ENCODE peak calls at places on chromosomes 2 and 18, in four cellular contexts. One of them, this sample, is unnamed.

GRCh38 chr2:68359889-68360288 is 5.2 kb upstream of the PLEK start:
- DNase-seq in MM.1S: no peak
- DNase-seq in GM12865: no peak
- DNase-seq in mesothelial cell of epicardium: no peak
- DNase-seq in this sample: no peak

GRCh38 chr2:47631840-47632398 is 151.0 kb upstream of the MSH6 start:
- DNase-seq in MM.1S: no peak
- DNase-seq in GM12865: no peak
- DNase-seq in mesothelial cell of epicardium: no peak
- DNase-seq in this sample: no peak

GRCh38 chr2:23127465-23127864 is 257.5 kb upstream of the KLHL29 start:
- DNase-seq in MM.1S: no peak
- DNase-seq in GM12865: no peak
- DNase-seq in mesothelial cell of epicardium: no peak
- DNase-seq in this sample: no peak

GRCh38 chr18:72119082-72119481 is 425.1 kb downstream of the CBLN2 start:
- DNase-seq in MM.1S: no peak
- DNase-seq in GM12865: no peak
- DNase-seq in mesothelial cell of epicardium: no peak
- DNase-seq in this sample: no peak

GRCh38 chr2:163604941-163605555 is 130.8 kb downstream of the FIGN start:
- DNase-seq in MM.1S: no peak
- DNase-seq in GM12865: no peak
- DNase-seq in mesothelial cell of epicardium: no peak
- DNase-seq in this sample: no peak

GRCh38 chr2:149597050-149598013 is 9.8 kb upstream of the MMADHC start:
- DNase-seq in MM.1S: peak
- DNase-seq in GM12865: peak
- DNase-seq in mesothelial cell of epicardium: no peak
- DNase-seq in this sample: peak

GRCh38 chr2:52710810-52711618 is 1056.6 kb upstream of the CHAC2 start:
- DNase-seq in MM.1S: no peak
- DNase-seq in GM12865: no peak
- DNase-seq in mesothelial cell of epicardium: no peak
- DNase-seq in this sample: no peak

GRCh38 chr18:47577520-47577919 is 326.1 kb upstream of the SKOR2 start:
- DNase-seq in MM.1S: no peak
- DNase-seq in GM12865: no peak
- DNase-seq in mesothelial cell of epicardium: no peak
- DNase-seq in this sample: no peak

GRCh38 chr2:143482761-143483160 is 353.5 kb downstream of the ARHGAP15 start:
- DNase-seq in MM.1S: no peak
- DNase-seq in GM12865: no peak
- DNase-seq in mesothelial cell of epicardium: no peak
- DNase-seq in this sample: no peak

GRCh38 chr2:40457846-40458245 is 6.0 kb upstream of the SLC8A1 start:
- DNase-seq in MM.1S: no peak
- DNase-seq in GM12865: no peak
- DNase-seq in mesothelial cell of epicardium: no peak
- DNase-seq in this sample: no peak

GRCh38 chr2:123468071-123468470 is 557.0 kb upstream of the CNTNAP5 start:
- DNase-seq in MM.1S: no peak
- DNase-seq in GM12865: no peak
- DNase-seq in mesothelial cell of epicardium: no peak
- DNase-seq in this sample: no peak

GRCh38 chr2:72993147-72993546 is 75.8 kb downstream of the EMX1 start:
- DNase-seq in MM.1S: peak
- DNase-seq in GM12865: peak
- DNase-seq in mesothelial cell of epicardium: no peak
- DNase-seq in this sample: peak

GRCh38 chr2:222797308-222797707 is 63.5 kb upstream of the ACSL3 start:
- DNase-seq in MM.1S: no peak
- DNase-seq in GM12865: no peak
- DNase-seq in mesothelial cell of epicardium: no peak
- DNase-seq in this sample: no peak

GRCh38 chr2:199431748-199432213 is 26.0 kb downstream of the SATB2 start:
- DNase-seq in MM.1S: no peak
- DNase-seq in GM12865: no peak
- DNase-seq in mesothelial cell of epicardium: no peak
- DNase-seq in this sample: no peak

GRCh38 chr2:113218283-113219091 is 44.7 kb downstream of the PSD4 start:
- DNase-seq in MM.1S: no peak
- DNase-seq in GM12865: no peak
- DNase-seq in mesothelial cell of epicardium: no peak
- DNase-seq in this sample: no peak

GRCh38 chr2:191922736-191923651 is 76.1 kb upstream of the CAVIN2 start:
- DNase-seq in MM.1S: peak
- DNase-seq in GM12865: peak
- DNase-seq in mesothelial cell of epicardium: no peak
- DNase-seq in this sample: no peak

GRCh38 chr2:19228720-19229119 is 129.7 kb downstream of the OSR1 start:
- DNase-seq in MM.1S: no peak
- DNase-seq in GM12865: no peak
- DNase-seq in mesothelial cell of epicardium: no peak
- DNase-seq in this sample: no peak

GRCh38 chr2:43175187-43175490 is 51.3 kb downstream of the ZFP36L2 start:
- DNase-seq in MM.1S: peak
- DNase-seq in GM12865: no peak
- DNase-seq in mesothelial cell of epicardium: no peak
- DNase-seq in this sample: no peak

GRCh38 chr18:957829-958228 is 53.2 kb downstream of the ADCYAP1 start:
- DNase-seq in MM.1S: no peak
- DNase-seq in GM12865: no peak
- DNase-seq in mesothelial cell of epicardium: no peak
- DNase-seq in this sample: no peak

GRCh38 chr2:104408266-104408665 is 445.6 kb upstream of the POU3F3 start:
- DNase-seq in MM.1S: no peak
- DNase-seq in GM12865: no peak
- DNase-seq in mesothelial cell of epicardium: no peak
- DNase-seq in this sample: no peak

GRCh38 chr18:63216911-63217311 is 102.7 kb downstream of the BCL2 start:
- DNase-seq in MM.1S: peak
- DNase-seq in GM12865: peak
- DNase-seq in mesothelial cell of epicardium: no peak
- DNase-seq in this sample: no peak

DNA sequence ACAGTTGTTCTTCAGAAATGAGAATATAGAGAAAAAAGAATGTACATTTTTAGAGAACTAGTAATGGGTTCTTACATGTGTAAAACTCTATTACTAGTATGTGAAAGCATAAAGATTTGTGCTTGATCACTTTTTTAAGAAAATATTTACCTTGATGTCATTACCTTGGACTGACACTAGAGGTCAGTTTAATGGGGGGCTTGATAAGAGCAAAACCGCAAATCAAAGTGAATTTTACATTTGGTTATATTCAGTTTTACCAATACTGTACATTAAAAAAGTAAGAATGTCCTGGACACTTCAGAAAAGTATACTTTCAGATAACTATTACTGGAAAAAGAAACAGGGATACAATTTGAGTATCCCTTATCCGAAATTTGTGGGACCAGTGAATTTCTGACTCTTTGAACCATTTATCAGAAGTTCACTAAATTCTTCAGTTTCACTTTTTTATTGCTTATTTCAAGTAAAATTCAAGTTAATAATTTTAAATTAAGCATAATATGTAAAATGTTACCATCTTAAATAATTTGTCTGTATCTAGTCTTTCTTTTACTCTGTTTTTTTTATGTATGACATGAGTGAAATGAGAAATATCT is 1149.5 kb downstream of the DSC3 start:
- DNase-seq in MM.1S: peak
- DNase-seq in GM12865: peak
- DNase-seq in mesothelial cell of epicardium: no peak
- DNase-seq in this sample: no peak
- TF ChIP-seq CTCF in MM.1S: peak
- TF ChIP-seq CTCF in GM12865: peak
- TF ChIP-seq CTCF in mesothelial cell of epicardium: peak
- TF ChIP-seq CTCF in this sample: peak

DNA sequence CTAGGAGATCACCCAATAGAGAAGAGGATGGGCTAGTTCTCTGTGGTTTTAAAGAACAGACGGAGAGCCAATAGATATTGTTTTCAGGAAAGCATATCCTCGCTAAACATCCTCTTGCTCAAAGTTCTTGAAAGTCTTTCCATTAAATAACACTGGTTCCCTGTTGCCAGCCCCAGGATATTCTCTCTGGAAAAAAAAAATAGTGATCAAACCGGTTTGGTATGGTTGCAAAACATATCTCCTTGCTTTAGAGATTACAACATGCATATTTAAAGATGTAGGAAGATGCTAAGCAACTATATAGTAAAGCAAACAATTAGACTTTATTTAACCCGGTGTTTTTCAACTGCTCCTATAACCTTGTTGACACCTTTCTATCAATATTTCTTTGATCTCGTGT is 211.4 kb downstream of the CMPK2 start:
- DNase-seq in MM.1S: no peak
- DNase-seq in GM12865: no peak
- DNase-seq in mesothelial cell of epicardium: no peak
- DNase-seq in this sample: no peak
- TF ChIP-seq CTCF in MM.1S: no peak
- TF ChIP-seq CTCF in GM12865: no peak
- TF ChIP-seq CTCF in mesothelial cell of epicardium: no peak
- TF ChIP-seq CTCF in this sample: no peak

DNA sequence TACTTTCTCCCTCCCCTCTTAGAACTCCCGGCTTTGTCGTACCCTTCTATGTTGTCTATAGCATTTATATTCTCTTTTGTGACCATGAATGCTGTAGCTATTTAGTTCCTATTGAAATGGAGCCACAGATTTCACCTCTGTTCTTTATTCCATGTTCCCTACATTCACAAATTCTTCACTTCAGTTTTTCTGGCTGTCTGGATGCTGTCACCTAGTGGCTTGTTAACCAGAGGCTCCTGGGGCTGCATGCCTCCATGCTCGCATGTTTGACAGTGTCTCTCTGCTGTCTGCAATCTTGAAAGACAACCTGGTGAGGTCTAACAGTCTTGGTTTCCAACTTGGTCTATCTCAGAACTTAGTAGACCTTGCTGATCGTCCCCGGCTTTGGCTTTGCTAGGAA is 48.2 kb downstream of the CFAP221 start:
- DNase-seq in MM.1S: no peak
- DNase-seq in GM12865: no peak
- DNase-seq in mesothelial cell of epicardium: no peak
- DNase-seq in this sample: no peak
- TF ChIP-seq CTCF in MM.1S: no peak
- TF ChIP-seq CTCF in GM12865: no peak
- TF ChIP-seq CTCF in mesothelial cell of epicardium: no peak
- TF ChIP-seq CTCF in this sample: no peak

GRCh38 chr2:101354420-101354819 is 32.9 kb downstream of the CREG2 start:
- DNase-seq in MM.1S: no peak
- DNase-seq in GM12865: no peak
- DNase-seq in mesothelial cell of epicardium: no peak
- DNase-seq in this sample: no peak

GRCh38 chr2:101351207-101351606 is 36.1 kb downstream of the CREG2 start:
- DNase-seq in MM.1S: no peak
- DNase-seq in GM12865: no peak
- DNase-seq in mesothelial cell of epicardium: no peak
- DNase-seq in this sample: no peak

GRCh38 chr2:101346909-101347308 is 38.4 kb upstream of the RNF149 start:
- DNase-seq in MM.1S: no peak
- DNase-seq in GM12865: no peak
- DNase-seq in mesothelial cell of epicardium: no peak
- DNase-seq in this sample: no peak

GRCh38 chr2:101348851-101349250 is 38.5 kb downstream of the CREG2 start:
- DNase-seq in MM.1S: no peak
- DNase-seq in GM12865: no peak
- DNase-seq in mesothelial cell of epicardium: no peak
- DNase-seq in this sample: no peak

DNA sequence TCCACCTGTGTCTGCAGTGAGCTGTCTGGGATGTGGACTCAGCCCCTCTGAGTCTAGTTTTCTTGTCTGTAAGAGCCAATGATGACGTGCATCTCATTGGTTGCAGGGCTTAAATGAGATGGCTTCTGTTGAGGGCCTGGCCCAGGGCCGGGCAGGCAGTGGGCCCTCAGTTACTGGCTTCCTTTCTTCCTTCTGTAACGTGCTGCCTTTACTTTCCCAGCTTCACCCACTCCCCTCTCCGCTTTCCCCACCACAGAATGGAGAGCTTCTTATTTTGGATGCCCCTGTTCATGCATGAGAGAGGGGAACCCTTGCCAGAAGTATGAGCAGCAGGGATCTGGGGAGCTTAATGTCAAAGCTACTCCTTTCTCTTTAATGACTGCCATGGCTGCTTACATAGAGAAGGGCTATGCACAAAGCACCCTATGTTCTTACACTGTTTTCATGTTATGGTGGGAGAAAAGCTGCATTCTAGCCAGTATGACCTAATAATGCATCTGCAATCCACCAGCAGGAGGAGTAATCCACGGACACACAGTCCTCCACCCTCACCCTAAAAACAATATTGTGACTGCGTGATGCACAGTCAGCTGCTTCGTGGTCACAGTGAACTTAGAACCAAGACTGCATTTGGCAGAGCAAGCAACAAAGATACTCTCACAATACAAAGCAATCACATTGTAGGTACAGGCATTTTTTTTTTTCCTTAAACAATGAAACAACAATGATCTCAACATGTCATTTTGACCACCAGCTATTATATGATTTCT is 37.2 kb downstream of the CREG2 start:
- DNase-seq in MM.1S: peak
- DNase-seq in GM12865: no peak
- DNase-seq in mesothelial cell of epicardium: no peak
- DNase-seq in this sample: no peak
- TF ChIP-seq CTCF in MM.1S: peak
- TF ChIP-seq CTCF in GM12865: no peak
- TF ChIP-seq CTCF in mesothelial cell of epicardium: no peak
- TF ChIP-seq CTCF in this sample: peak

DNA sequence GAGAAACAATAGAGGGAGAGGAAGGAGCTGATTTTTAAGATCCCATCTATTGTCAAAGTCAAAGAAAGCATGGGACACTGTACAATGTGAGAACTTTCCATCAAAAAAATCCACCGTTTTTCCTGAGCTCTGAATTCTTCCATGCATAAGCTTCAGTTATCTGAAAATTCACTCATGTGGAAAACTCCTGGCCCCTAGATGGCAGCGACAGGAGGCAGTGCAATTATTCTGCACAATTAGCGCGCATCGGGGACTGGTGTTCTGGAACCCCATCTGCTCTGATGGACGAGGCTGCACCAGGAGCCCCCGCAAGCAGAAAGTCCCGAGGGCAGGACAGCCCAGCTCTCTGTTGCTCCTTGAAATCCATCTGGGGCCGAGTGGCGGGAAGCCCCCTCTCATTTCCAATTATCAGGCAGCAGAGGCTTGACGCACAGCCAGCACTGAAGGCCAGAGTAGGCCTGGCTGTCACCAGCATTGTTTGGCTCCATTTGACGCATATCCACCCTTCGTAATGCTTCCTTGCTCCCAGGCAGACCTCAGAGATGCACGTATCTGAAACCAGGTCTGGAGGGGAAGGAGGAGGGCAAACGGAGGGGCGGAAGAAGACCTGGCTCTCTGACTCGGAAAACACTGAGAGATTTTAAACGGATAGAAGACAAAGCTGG is 70.0 kb downstream of the TNS1 start:
- DNase-seq in MM.1S: no peak
- DNase-seq in GM12865: no peak
- DNase-seq in mesothelial cell of epicardium: no peak
- DNase-seq in this sample: no peak
- TF ChIP-seq CTCF in MM.1S: no peak
- TF ChIP-seq CTCF in GM12865: no peak
- TF ChIP-seq CTCF in mesothelial cell of epicardium: no peak
- TF ChIP-seq CTCF in this sample: peak

GRCh38 chr2:168687314-168687713 is 115.1 kb upstream of the NOSTRIN start:
- DNase-seq in MM.1S: peak
- DNase-seq in GM12865: peak
- DNase-seq in mesothelial cell of epicardium: no peak
- DNase-seq in this sample: no peak
- TF ChIP-seq CTCF in MM.1S: peak
- TF ChIP-seq CTCF in GM12865: no peak
- TF ChIP-seq CTCF in mesothelial cell of epicardium: no peak
- TF ChIP-seq CTCF in this sample: no peak

This sample was measured in neural crest cell.